ENCODE peak calls at places on chromosomes 2 and 18, in four cellular contexts. One of them, this sample, is unnamed.

GRCh38 chr2:232501331-232501771 is 13.7 kb upstream of the ECEL1 start:
- DNase-seq in astrocyte: no peak
- DNase-seq in body of pancreas: peak
- DNase-seq in MM.1S: no peak
- DNase-seq in this sample: no peak

GRCh38 chr2:127588241-127588640 is 52.8 kb downstream of the MYO7B start:
- DNase-seq in astrocyte: no peak
- DNase-seq in body of pancreas: no peak
- DNase-seq in MM.1S: no peak
- DNase-seq in this sample: no peak

GRCh38 chr2:231348173-231348572 is 47.3 kb upstream of the B3GNT7 start:
- DNase-seq in astrocyte: no peak
- DNase-seq in body of pancreas: no peak
- DNase-seq in MM.1S: no peak
- DNase-seq in this sample: no peak

GRCh38 chr18:8471373-8471772 is 137.9 kb upstream of the RAB12 start:
- DNase-seq in astrocyte: peak
- DNase-seq in body of pancreas: no peak
- DNase-seq in MM.1S: no peak
- DNase-seq in this sample: no peak

GRCh38 chr2:50392185-50392584 is 639.7 kb downstream of the NRXN1 start:
- DNase-seq in astrocyte: no peak
- DNase-seq in body of pancreas: no peak
- DNase-seq in MM.1S: no peak
- DNase-seq in this sample: no peak

GRCh38 chr2:128474014-128474961 is 155.6 kb upstream of the HS6ST1 start:
- DNase-seq in astrocyte: no peak
- DNase-seq in body of pancreas: no peak
- DNase-seq in MM.1S: no peak
- DNase-seq in this sample: no peak

GRCh38 chr2:109130726-109130995 is 1.7 kb downstream of the SH3RF3 start:
- DNase-seq in astrocyte: no peak
- DNase-seq in body of pancreas: no peak
- DNase-seq in MM.1S: no peak
- DNase-seq in this sample: no peak

GRCh38 chr2:17719562-17720371 is 33.8 kb downstream of the SMC6 start:
- DNase-seq in astrocyte: peak
- DNase-seq in body of pancreas: no peak
- DNase-seq in MM.1S: peak
- DNase-seq in this sample: no peak

GRCh38 chr2:38933653-38934052 is 44.0 kb downstream of the ARHGEF33 start:
- DNase-seq in astrocyte: peak
- DNase-seq in body of pancreas: no peak
- DNase-seq in MM.1S: no peak
- DNase-seq in this sample: no peak

GRCh38 chr2:36379710-36380448 is 24.3 kb downstream of the CRIM1 start:
- DNase-seq in astrocyte: peak
- DNase-seq in body of pancreas: no peak
- DNase-seq in MM.1S: no peak
- DNase-seq in this sample: no peak

GRCh38 chr2:97806738-97807618 is 93.6 kb downstream of the ZAP70 start:
- DNase-seq in astrocyte: peak
- DNase-seq in body of pancreas: peak
- DNase-seq in MM.1S: peak
- DNase-seq in this sample: peak

GRCh38 chr2:240962371-240963064 is 35.9 kb upstream of the SNED1 start:
- DNase-seq in astrocyte: no peak
- DNase-seq in body of pancreas: peak
- DNase-seq in MM.1S: no peak
- DNase-seq in this sample: no peak

GRCh38 chr2:85076618-85077274 is 56.4 kb upstream of the TCF7L1 start:
- DNase-seq in astrocyte: no peak
- DNase-seq in body of pancreas: no peak
- DNase-seq in MM.1S: no peak
- DNase-seq in this sample: no peak

GRCh38 chr2:66575625-66576371 is 140.9 kb downstream of the MEIS1 start:
- DNase-seq in astrocyte: no peak
- DNase-seq in body of pancreas: peak
- DNase-seq in MM.1S: no peak
- DNase-seq in this sample: no peak
- TF ChIP-seq CTCF in astrocyte: no peak
- TF ChIP-seq CTCF in body of pancreas: no peak
- TF ChIP-seq CTCF in MM.1S: no peak
- TF ChIP-seq CTCF in this sample: no peak

DNA sequence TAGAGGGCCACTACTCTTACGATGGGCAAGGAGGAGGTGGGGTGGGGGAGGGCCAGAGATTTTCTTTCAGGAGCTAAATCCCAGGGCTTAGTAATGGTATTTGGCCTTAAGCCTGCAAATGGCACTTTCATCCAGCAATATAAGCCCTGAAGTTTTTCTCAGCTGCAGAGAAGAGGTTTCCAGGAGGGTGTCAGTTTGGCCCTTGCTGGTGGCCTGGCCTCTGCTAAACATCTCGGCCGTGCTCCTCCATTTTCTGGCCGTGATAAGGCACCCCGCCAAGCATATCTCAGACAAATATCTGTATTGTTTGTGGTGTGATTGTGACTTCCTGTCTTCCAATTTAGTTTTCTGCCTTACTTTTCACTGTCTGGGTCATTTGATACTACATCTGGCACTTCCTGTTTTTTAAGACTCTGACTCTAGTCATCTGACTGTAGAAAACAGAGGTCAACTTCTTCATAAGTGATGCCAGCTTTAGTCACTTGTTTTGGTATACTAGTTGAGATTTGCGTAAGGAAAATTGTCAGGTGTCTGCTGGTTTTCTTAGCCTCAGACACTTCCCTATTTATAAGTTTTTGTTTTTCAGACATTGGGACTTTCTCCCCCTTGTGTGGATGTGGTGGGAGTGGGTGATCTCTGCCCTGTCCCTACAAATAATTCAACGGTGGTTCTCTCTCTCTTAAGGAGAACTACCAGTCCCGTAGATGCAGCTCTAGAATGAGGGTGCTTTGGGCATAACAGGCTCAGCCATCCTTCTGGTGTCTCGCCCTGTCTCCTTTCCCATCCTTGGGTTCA is 120.8 kb upstream of the CXCR4 start:
- DNase-seq in astrocyte: peak
- DNase-seq in body of pancreas: no peak
- DNase-seq in MM.1S: peak
- DNase-seq in this sample: peak
- H3K4me3 ChIP-seq in astrocyte: no peak
- H3K4me3 ChIP-seq in body of pancreas: no peak
- H3K4me3 ChIP-seq in MM.1S: no peak
- H3K4me3 ChIP-seq in this sample: no peak

GRCh38 chr18:45571714-45572113 is 43.6 kb upstream of the SLC14A2 start:
- DNase-seq in astrocyte: no peak
- DNase-seq in body of pancreas: no peak
- DNase-seq in MM.1S: no peak
- DNase-seq in this sample: no peak
- TF ChIP-seq CTCF in astrocyte: peak
- TF ChIP-seq CTCF in body of pancreas: no peak
- TF ChIP-seq CTCF in MM.1S: peak
- TF ChIP-seq CTCF in this sample: peak

GRCh38 chr18:48929212-48929612 is 21.6 kb downstream of the SMAD7 start:
- DNase-seq in astrocyte: peak
- DNase-seq in body of pancreas: no peak
- DNase-seq in MM.1S: no peak
- DNase-seq in this sample: no peak

GRCh38 chr18:48930926-48931325 is 19.8 kb downstream of the SMAD7 start:
- DNase-seq in astrocyte: no peak
- DNase-seq in body of pancreas: no peak
- DNase-seq in MM.1S: no peak
- DNase-seq in this sample: no peak

GRCh38 chr18:48931680-48932461 is 18.9 kb downstream of the SMAD7 start:
- DNase-seq in astrocyte: no peak
- DNase-seq in body of pancreas: peak
- DNase-seq in MM.1S: peak
- DNase-seq in this sample: no peak

GRCh38 chr18:48928787-48929186 is 22.0 kb downstream of the SMAD7 start:
- DNase-seq in astrocyte: peak
- DNase-seq in body of pancreas: peak
- DNase-seq in MM.1S: peak
- DNase-seq in this sample: peak

DNA sequence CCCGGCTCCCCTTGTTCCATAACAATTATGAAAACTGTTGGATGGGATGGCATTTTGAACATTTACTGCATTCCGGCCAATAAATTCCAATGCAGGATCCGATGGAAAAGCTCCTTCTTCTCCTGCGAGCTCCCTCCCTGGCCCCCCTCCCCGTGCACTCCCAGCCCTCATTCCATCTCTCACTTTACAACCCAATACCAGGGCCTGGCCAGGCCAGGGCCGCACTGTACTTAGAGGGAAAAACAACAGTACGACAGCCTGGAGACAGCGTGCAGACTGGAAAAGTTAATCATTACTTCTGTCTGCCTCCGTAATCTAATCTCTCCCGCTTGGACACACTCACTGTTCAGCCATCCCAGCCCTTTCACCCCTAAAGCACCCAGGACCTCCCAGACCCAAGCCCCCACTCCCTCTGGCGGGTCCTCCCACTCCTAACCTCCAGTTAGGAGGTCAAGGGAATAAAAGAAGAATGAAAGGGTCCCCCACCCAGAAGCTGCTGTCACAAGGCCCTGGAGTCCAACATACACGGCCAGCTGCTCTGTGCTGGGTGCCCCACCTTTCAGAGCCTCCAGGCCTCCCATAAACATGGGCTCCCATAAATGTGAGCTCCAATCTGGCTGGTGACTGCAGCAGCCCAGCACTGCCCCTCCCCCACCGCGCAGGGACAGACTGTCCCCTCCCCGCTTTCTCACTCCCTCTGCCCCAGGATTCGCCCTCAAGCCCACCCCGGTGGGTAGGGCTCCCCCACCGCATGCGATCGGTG is 20.6 kb downstream of the SMAD7 start:
- DNase-seq in astrocyte: peak
- DNase-seq in body of pancreas: peak
- DNase-seq in MM.1S: no peak
- DNase-seq in this sample: no peak
- H3K4me3 ChIP-seq in astrocyte: no peak
- H3K4me3 ChIP-seq in body of pancreas: no peak
- H3K4me3 ChIP-seq in MM.1S: peak
- H3K4me3 ChIP-seq in this sample: no peak

DNA sequence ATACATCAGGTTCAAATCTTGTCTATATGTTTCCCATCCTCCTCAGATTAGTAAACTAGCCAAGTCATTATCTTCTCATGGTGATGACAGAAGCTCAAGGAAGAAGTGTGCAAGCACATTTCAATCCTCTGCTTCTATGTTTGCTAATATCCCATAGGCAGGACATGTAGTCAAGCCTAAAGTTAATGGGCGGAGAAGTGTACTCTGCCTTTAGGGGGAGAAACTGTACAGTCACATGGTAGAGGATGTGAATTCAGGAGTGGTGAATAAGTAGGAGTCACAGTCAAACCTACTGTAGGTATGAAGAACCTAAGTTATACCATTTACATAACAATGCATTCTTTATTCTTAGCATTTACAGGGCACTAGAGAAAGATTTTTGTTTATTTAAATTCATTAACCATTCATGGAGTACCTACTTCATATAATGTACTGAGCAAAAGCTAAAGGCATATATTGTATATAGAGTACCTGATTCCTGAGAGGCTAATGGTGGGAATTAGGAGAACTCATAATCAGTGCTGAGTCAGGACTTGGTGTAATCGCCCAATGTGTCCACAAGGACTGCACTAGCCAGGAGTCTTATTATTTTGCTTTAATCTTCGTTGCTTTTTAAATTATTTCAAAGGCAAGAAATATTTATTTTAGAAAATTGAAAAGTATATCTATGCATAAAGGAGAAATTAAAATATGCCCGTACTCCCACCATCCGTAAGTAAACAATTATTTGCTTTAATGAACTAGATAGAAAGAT is 394.3 kb upstream of the ETAA1 start:
- DNase-seq in astrocyte: no peak
- DNase-seq in body of pancreas: no peak
- DNase-seq in MM.1S: no peak
- DNase-seq in this sample: no peak
- TF ChIP-seq CTCF in astrocyte: peak
- TF ChIP-seq CTCF in body of pancreas: no peak
- TF ChIP-seq CTCF in MM.1S: no peak
- TF ChIP-seq CTCF in this sample: no peak

GRCh38 chr2:211347328-211347727 is 790.9 kb downstream of the CPS1 start:
- DNase-seq in astrocyte: no peak
- DNase-seq in body of pancreas: no peak
- DNase-seq in MM.1S: no peak
- DNase-seq in this sample: no peak
- H3K4me3 ChIP-seq in astrocyte: no peak
- H3K4me3 ChIP-seq in body of pancreas: no peak
- H3K4me3 ChIP-seq in MM.1S: no peak
- H3K4me3 ChIP-seq in this sample: no peak

DNA sequence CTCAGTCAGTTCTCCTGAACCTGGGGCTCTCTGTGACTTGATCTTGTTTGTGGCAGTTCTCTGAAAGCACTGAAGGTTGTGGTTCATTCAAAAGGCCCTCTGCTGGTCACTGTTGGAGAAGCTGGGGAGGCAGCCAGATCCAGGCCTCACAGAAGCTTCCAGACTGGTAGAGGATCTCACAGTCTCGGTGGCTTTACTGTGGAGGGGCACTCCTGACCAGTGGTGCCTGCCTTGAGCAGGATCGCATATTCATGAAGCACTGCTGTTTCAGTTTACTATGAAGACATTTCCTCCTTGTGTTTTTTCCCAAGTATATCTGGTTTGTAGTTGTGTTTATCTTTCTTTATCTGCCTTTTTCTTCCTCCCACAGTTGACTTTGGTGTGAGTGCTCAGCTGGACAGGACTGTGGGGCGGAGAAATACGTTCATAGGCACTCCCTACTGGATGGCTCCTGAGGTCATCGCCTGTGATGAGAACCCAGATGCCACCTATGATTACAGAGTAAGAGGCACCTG is 133.9 kb downstream of the MAP4K4 start:
- DNase-seq in astrocyte: peak
- DNase-seq in body of pancreas: peak
- DNase-seq in MM.1S: peak
- DNase-seq in this sample: peak
- TF ChIP-seq CTCF in astrocyte: peak
- TF ChIP-seq CTCF in body of pancreas: peak
- TF ChIP-seq CTCF in MM.1S: peak
- TF ChIP-seq CTCF in this sample: peak

GRCh38 chr2:135174049-135174801 is 122.1 kb downstream of the RAB3GAP1 start:
- DNase-seq in astrocyte: no peak
- DNase-seq in body of pancreas: no peak
- DNase-seq in MM.1S: no peak
- DNase-seq in this sample: no peak
- H3K4me3 ChIP-seq in astrocyte: no peak
- H3K4me3 ChIP-seq in body of pancreas: no peak
- H3K4me3 ChIP-seq in MM.1S: no peak
- H3K4me3 ChIP-seq in this sample: no peak

GRCh38 chr18:12307871-12308385 is at the start of gene TUBB6:
- DNase-seq in astrocyte: peak
- DNase-seq in body of pancreas: peak
- DNase-seq in MM.1S: no peak
- DNase-seq in this sample: no peak
- TF ChIP-seq CTCF in astrocyte: no peak
- TF ChIP-seq CTCF in body of pancreas: no peak
- TF ChIP-seq CTCF in MM.1S: no peak
- TF ChIP-seq CTCF in this sample: no peak

GRCh38 chr2:188291617-188292445 is at the start of gene GULP1:
- DNase-seq in astrocyte: peak
- DNase-seq in body of pancreas: peak
- DNase-seq in MM.1S: peak
- DNase-seq in this sample: no peak
- H3K4me3 ChIP-seq in astrocyte: peak
- H3K4me3 ChIP-seq in body of pancreas: peak
- H3K4me3 ChIP-seq in MM.1S: peak
- H3K4me3 ChIP-seq in this sample: no peak

This sample was measured in GM12864.